ENCODE peak calls at places on chromosome 22, in seven cellular contexts. J is pancreas, W is uterus, Z is heart left ventricle, V is tibial nerve, H is cardiac fibroblast, L is Panc1. I is an unnamed sample.

GRCh38 chr22:49018601-49019000 is 809.1 kb downstream of the BRD1 start:
- DNase-seq in J (no peak), V (no peak), Z (peak), H (no peak), L (no peak), W (no peak), I (no peak)

GRCh38 chr22:23177197-23177596 is 3.1 kb upstream of the BCR start:
- DNase-seq in L (no peak), Z (no peak), W (no peak), J (no peak), V (no peak), H (no peak), I (no peak)

GRCh38 chr22:30634477-30635233 is 926 bp upstream of the SLC35E4 start:
- DNase-seq in L (peak), W (peak), Z (peak), H (peak), V (peak), J (peak), I (peak)

GRCh38 chr22:23704829-23705228 is 14.0 kb downstream of the RGL4 start:
- DNase-seq in H (no peak), J (no peak), Z (no peak), W (no peak), L (no peak), V (no peak), I (no peak)

GRCh38 chr22:29707471-29707870 is 12.3 kb upstream of the CABP7 start:
- DNase-seq in Z (no peak), W (no peak), V (no peak), L (no peak), J (no peak), H (no peak), I (no peak)

GRCh38 chr22:42868751-42869251 is 11.7 kb upstream of the ARFGAP3 start:
- DNase-seq in Z (peak), H (peak), W (peak), V (no peak), L (no peak), J (peak), I (no peak)

GRCh38 chr22:40289991-40290459 is 56.3 kb upstream of the ADSL start:
- DNase-seq in Z (peak), V (no peak), L (no peak), H (no peak), W (no peak), J (no peak), I (no peak)

GRCh38 chr22:19631899-19632670 is 82.2 kb upstream of the SEPTIN5 start:
- DNase-seq in V (no peak), W (no peak), J (no peak), Z (no peak), L (no peak), H (peak), I (no peak)

GRCh38 chr22:30253205-30253852 is 6.8 kb upstream of the LIF start:
- DNase-seq in Z (peak), V (peak), W (peak), H (peak), L (no peak), J (peak), I (no peak)

GRCh38 chr22:20777420-20778177 is 3.7 kb downstream of the SERPIND1 start:
- DNase-seq in J (no peak), V (no peak), Z (no peak), W (peak), L (no peak), H (peak), I (peak)

GRCh38 chr22:28799125-28799833 is 1.1 kb downstream of the XBP1 start:
- DNase-seq in Z (no peak), J (no peak), V (peak), H (peak), L (peak), W (peak), I (no peak)

DNA sequence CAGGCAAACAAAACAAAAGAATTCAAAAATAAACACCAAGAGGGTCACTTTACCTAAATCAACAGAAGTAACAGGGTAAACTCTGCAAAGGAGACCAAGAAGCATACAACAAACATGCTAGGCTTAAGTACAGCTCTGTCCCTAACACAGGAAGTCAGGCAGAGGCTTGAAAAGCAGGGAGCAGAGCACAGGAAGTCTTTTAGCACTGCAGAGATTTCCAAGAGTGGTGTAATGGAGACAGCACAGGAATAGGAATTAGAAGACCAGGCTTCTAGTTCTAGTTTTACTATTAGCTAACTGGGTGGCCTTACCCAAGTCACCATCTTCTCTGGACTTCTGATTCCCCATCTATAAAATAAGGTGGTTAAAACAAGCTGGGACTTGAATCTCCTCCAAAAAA is 1.9 kb downstream of the RBFOX2 start:
- DNase-seq in J (no peak), Z (no peak), V (no peak), L (no peak), H (peak), W (no peak), I (no peak)
- H3K4me3 ChIP-seq in J (no peak), Z (peak), V (peak), L (peak), H (peak), W (peak), I (peak)

DNA sequence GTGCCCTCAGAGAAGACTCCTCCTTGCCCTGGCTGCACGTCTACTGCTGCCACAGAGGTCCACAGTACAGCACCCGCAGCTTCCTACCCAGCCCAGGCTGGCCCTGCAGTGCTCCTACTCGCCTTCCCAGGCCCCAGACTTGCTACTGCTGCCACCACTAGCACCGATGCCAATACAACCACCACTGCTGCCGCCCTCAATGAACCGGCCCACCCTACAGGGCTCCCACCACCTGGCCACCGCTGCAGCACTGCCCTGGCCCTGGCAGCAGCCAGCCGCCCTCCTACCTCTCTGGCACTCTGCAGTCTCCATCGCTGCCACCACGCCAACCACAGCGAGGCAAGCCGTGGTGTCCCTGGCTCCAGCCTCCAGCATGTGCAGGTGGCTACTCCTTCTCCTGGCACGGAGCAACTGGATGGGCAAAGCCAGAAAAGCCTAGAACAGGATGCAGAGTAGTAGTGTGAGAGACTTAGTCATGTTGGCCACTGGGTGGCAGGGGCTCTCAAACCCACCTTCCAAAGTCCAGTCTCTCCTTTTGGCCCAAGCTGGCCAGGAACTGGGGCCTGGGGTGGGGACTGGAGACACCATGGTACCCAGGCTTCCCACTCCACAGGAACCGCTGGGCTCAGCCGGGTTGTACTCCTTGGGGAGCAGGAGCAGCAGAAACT is 39.4 kb downstream of the C22orf42 start:
- DNase-seq in L (no peak), V (no peak), J (no peak), Z (no peak), H (no peak), W (no peak), I (no peak)
- TF ChIP-seq CTCF in L (peak), V (no peak), J (no peak), Z (no peak), H (no peak), W (no peak), I (no peak)

DNA sequence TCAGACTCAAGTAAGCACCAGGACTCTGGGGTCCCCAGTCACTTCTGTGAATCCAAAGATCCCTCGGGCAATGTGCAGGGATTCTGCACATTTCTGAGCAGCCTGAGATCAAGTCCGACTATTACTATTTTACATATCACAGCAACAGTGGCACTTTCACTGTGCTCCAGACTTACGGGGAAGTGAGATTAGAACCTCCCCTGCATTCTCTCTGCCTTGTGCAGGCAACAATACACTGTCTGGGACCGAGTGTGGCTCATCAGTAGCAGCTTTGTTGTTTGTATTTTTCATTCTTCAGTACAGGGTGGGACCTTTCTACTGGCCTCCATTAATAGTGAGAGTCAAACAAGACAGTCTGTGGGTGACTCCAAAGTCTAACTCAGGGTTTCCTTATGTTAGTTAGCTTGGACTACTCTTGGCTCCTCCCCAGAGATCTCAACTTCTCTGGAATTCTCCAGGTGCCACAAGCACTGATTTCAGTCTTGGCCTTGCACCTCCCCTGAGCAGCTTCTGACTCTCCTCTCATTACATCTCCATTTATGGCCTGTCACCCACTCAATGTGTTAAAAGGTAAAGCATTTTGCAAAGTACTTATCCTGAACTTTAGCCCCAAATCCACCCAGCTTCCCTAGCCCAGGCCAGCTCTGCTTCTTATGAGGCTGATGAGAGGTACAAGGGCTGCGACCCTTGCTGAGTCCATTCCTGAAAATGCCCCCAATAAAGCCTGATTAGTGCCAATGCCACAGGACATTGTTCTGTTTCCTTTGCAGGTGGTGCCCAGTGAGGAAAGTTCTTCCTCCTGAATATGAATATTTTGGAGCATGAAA is 76.3 kb upstream of the TOP3B start:
- DNase-seq in Z (no peak), H (no peak), W (no peak), L (no peak), V (no peak), J (no peak), I (no peak)
- H3K4me3 ChIP-seq in Z (no peak), H (no peak), W (no peak), L (no peak), V (no peak), J (no peak), I (no peak)

GRCh38 chr22:27329471-27329870 is 472.1 kb downstream of the MN1 start:
- DNase-seq in L (no peak), J (no peak), H (no peak), Z (no peak), V (no peak), W (no peak), I (no peak)

GRCh38 chr22:27329966-27330645 is 471.4 kb downstream of the MN1 start:
- DNase-seq in W (no peak), L (no peak), Z (no peak), V (no peak), J (no peak), H (no peak), I (no peak)

GRCh38 chr22:27335102-27335660 is 466.4 kb downstream of the MN1 start:
- DNase-seq in Z (no peak), H (no peak), L (no peak), J (no peak), V (no peak), W (no peak), I (no peak)

GRCh38 chr22:27327981-27328721 is 473.4 kb downstream of the MN1 start:
- DNase-seq in J (no peak), W (no peak), L (no peak), H (no peak), V (no peak), Z (no peak), I (no peak)

GRCh38 chr22:27331526-27332281 is 469.9 kb downstream of the MN1 start:
- DNase-seq in V (peak), L (no peak), J (peak), W (no peak), Z (peak), H (peak), I (no peak)
- TF ChIP-seq CTCF in V (no peak), L (peak), J (peak), W (no peak), Z (peak), H (peak), I (peak)

DNA sequence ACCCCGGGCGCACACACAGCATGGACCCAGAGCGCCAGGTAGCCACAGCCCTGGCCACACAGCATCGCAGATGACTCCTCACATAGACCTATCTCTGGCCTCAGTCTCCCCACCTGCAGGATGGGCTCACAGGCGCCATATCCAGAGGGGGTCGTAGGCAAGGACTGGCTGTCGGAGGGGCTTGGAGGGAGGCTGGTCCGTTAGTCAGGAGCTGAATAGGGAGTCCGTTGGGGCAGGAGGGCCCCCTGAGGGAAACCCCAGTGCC is 2.1 kb downstream of the PLXNB2 start:
- DNase-seq in Z (no peak), W (no peak), V (no peak), J (no peak), H (no peak), L (no peak), I (no peak)
- H3K4me3 ChIP-seq in Z (peak), W (peak), V (peak), J (no peak), H (peak), L (peak), I (peak)

GRCh38 chr22:45731041-45731797 is 59.6 kb downstream of the ATXN10 start:
- DNase-seq in V (no peak), Z (no peak), L (no peak), W (no peak), J (no peak), H (peak), I (no peak)
- TF ChIP-seq CTCF in V (no peak), Z (no peak), L (no peak), W (no peak), J (no peak), H (no peak), I (no peak)

I was measured in HFF-Myc.